ENCODE peak calls at places on chromosome 14, in four cellular contexts. Y is NCI-H748 treated with DMSO at 0.1 percent for 48 hours; P is dorsolateral prefrontal cortex; D is stimulated activated CD4-positive, alpha-beta T cell treated with anti-CD3 and anti-CD28 coated beads, Interleukin-4, amount 100 ng/mL, for 24 hours. L is an unnamed sample.

GRCh38 chr14:70173569-70173968 is 15.2 kb downstream of the SLC8A3 start:
- DNase-seq in Y (no peak), P (no peak), D (no peak), L (no peak)

GRCh38 chr14:24804813-24805212 is 170.8 kb upstream of the GZMB start:
- DNase-seq in P (no peak), Y (no peak), D (no peak), L (no peak)

GRCh38 chr14:22598896-22599244 is 770 bp downstream of the ABHD4 start:
- DNase-seq in P (no peak), D (peak; percentile 57), Y (peak; percentile 17), L (peak; percentile 58)

GRCh38 chr14:24734917-24735500 is 101.0 kb upstream of the GZMB start:
- DNase-seq in P (no peak), D (peak; percentile 10), Y (peak; percentile 95), L (peak; percentile 30)

GRCh38 chr14:69574266-69574953 is at the start of gene CCDC177:
- DNase-seq in P (peak; percentile 45), D (peak; percentile 82), Y (peak; percentile 64), L (no peak)

GRCh38 chr14:23569443-23570151 is 2.0 kb upstream of the AP1G2 start:
- DNase-seq in D (no peak), P (peak; percentile 48), Y (no peak), L (peak; percentile 50)

GRCh38 chr14:46344327-46344937 is 307.1 kb downstream of the RPL10L start:
- DNase-seq in Y (peak; percentile 13), P (no peak), D (no peak), L (peak; percentile 19)

GRCh38 chr14:78576437-78577166 is 406.4 kb downstream of the NRXN3 start:
- DNase-seq in P (no peak), D (no peak), Y (no peak), L (no peak)

GRCh38 chr14:52913271-52913670 is 37.6 kb downstream of the FERMT2 start:
- DNase-seq in P (no peak), Y (no peak), D (no peak), L (peak; percentile 28)

GRCh38 chr14:74571901-74572828 is 39.9 kb downstream of the LTBP2 start:
- DNase-seq in P (no peak), Y (no peak), D (peak; percentile 23), L (peak; percentile 93)

GRCh38 chr14:62066304-62066703 is 304.1 kb downstream of the SNAPC1 start:
- DNase-seq in D (no peak), P (no peak), Y (no peak), L (no peak)

GRCh38 chr14:51566831-51567582 is 84.7 kb upstream of the FRMD6 start:
- DNase-seq in D (no peak), P (no peak), Y (no peak), L (no peak)

GRCh38 chr14:50018236-50019210 is 97.8 kb downstream of the VCPKMT start:
- DNase-seq in P (no peak), D (no peak), Y (no peak), L (no peak)

GRCh38 chr14:50061664-50062437 is 54.5 kb downstream of the VCPKMT start:
- DNase-seq in P (no peak), Y (no peak), D (peak; percentile 60), L (peak; percentile 85)

GRCh38 chr14:101823081-101823480 is 61.6 kb downstream of the PPP2R5C start:
- DNase-seq in Y (no peak), P (no peak), D (no peak), L (no peak)

GRCh38 chr14:98548071-98548686 is 723.8 kb downstream of the BCL11B start:
- DNase-seq in D (peak; percentile 61), Y (no peak), P (no peak), L (no peak)

GRCh38 chr14:34501004-34501580 is 38.4 kb downstream of the EAPP start:
- DNase-seq in Y (no peak), D (no peak), P (no peak), L (no peak)

GRCh38 chr14:50311974-50312733 is at the start of the genes DMAC2L and L2HGDH:
- DNase-seq in Y (peak; percentile 87), D (peak; percentile 90), P (peak; percentile 89), L (peak; percentile 95)

GRCh38 chr14:95291859-95292542 is 27.7 kb downstream of the CLMN start:
- DNase-seq in Y (peak; percentile 47), D (no peak), P (peak; percentile 86), L (no peak)

GRCh38 chr14:95233702-95234241 is 76.4 kb upstream of the DICER1 start:
- DNase-seq in P (no peak), Y (no peak), D (no peak), L (no peak)

GRCh38 chr14:49966304-49966809 is 73.5 kb downstream of the ARF6 start:
- DNase-seq in Y (no peak), D (no peak), P (no peak), L (peak; percentile 90)

GRCh38 chr14:76887196-76887595 is 61.0 kb downstream of the LRRC74A start:
- DNase-seq in Y (no peak), P (no peak), D (no peak), L (no peak)

GRCh38 chr14:56216631-56217379 is 98.6 kb downstream of the PELI2 start:
- DNase-seq in Y (peak; percentile 58), P (peak; percentile 75), D (no peak), L (no peak)

GRCh38 chr14:98028156-98028555 is 1231.0 kb downstream of the VRK1 start:
- DNase-seq in Y (no peak), P (no peak), D (no peak), L (no peak)

GRCh38 chr14:21317433-21317832 is 37.5 kb downstream of the RPGRIP1 start:
- DNase-seq in P (no peak), Y (no peak), D (no peak), L (no peak)

GRCh38 chr14:39988939-39989338 is 556.7 kb upstream of the FBXO33 start:
- DNase-seq in D (no peak), Y (peak; percentile 47), P (no peak), L (peak; percentile 47)

GRCh38 chr14:22407033-22407432 is 182.0 kb downstream of the DAD1 start:
- DNase-seq in P (no peak), Y (no peak), D (no peak), L (no peak)

GRCh38 chr14:72801381-72801812 is 92.5 kb downstream of the DPF3 start:
- DNase-seq in P (no peak), D (no peak), Y (no peak), L (peak; percentile 84)

GRCh38 chr14:25090716-25091454 is 40.9 kb upstream of the STXBP6 start:
- DNase-seq in P (no peak), D (no peak), Y (no peak), L (peak; percentile 27)

GRCh38 chr14:96634481-96634880 is 132.3 kb downstream of the PAPOLA start:
- DNase-seq in Y (no peak), P (no peak), D (no peak), L (no peak)

L was measured in Caki2.